ENCODE peak calls at places on chromosome 1, in seven cellular contexts. N is stomach, Z is left ventricle myocardium inferior, E is tibial artery, D is dorsolateral prefrontal cortex, A is psoas muscle, M is heart left ventricle. R is an unnamed sample.

GRCh38 chr1:158227904-158228623 is 26.2 kb upstream of the CD1A start:
- DNase-seq in M (no peak), Z (no peak), D (no peak), E (no peak), A (no peak), N (no peak), R (no peak)

GRCh38 chr1:54118704-54119103 is 34.1 kb downstream of the CDCP2 start:
- DNase-seq in N (no peak), A (no peak), Z (no peak), M (no peak), E (no peak), D (no peak), R (peak)

GRCh38 chr1:7225711-7226505 is 440.7 kb downstream of the CAMTA1 start:
- DNase-seq in N (no peak), Z (no peak), D (no peak), M (no peak), A (no peak), E (no peak), R (no peak)

GRCh38 chr1:220318673-220319072 is 46.4 kb upstream of the RAB3GAP2 start:
- DNase-seq in D (no peak), A (no peak), Z (no peak), M (no peak), N (no peak), E (no peak), R (no peak)

GRCh38 chr1:224133741-224134299 is 19.9 kb downstream of the FBXO28 start:
- DNase-seq in M (no peak), Z (no peak), A (no peak), E (no peak), D (no peak), N (no peak), R (no peak)

GRCh38 chr1:225446298-225446941 is 18.6 kb upstream of the LBR start:
- DNase-seq in N (no peak), M (no peak), D (no peak), E (peak), Z (no peak), A (no peak), R (no peak)

GRCh38 chr1:172339840-172340239 is 80.6 kb upstream of the C1orf105 start:
- DNase-seq in A (no peak), Z (no peak), D (no peak), N (no peak), E (no peak), M (no peak), R (no peak)

GRCh38 chr1:85447000-85447943 is 17.7 kb downstream of the DDAH1 start:
- DNase-seq in Z (no peak), E (no peak), N (no peak), A (no peak), M (no peak), D (no peak), R (peak)

GRCh38 chr1:8524637-8525157 is 206.8 kb downstream of the SLC45A1 start:
- DNase-seq in Z (no peak), N (no peak), A (no peak), M (no peak), E (no peak), D (no peak), R (no peak)

GRCh38 chr1:169858467-169858866 is 35.2 kb downstream of the SCYL3 start:
- DNase-seq in N (no peak), D (no peak), M (no peak), E (no peak), A (no peak), Z (no peak), R (no peak)

GRCh38 chr1:77143529-77144121 is 75.6 kb downstream of the PIGK start:
- DNase-seq in D (no peak), A (no peak), N (no peak), E (no peak), M (no peak), Z (no peak), R (no peak)

GRCh38 chr1:243943671-243944428 is 93.8 kb upstream of the AKT3 start:
- DNase-seq in D (no peak), E (no peak), M (no peak), A (no peak), Z (no peak), N (no peak), R (no peak)

GRCh38 chr1:101237229-101237837 is 514 bp downstream of the S1PR1 start:
- DNase-seq in E (no peak), N (no peak), D (no peak), M (no peak), Z (no peak), A (no peak), R (peak)

GRCh38 chr1:101235241-101235695 is 1.6 kb upstream of the S1PR1 start:
- DNase-seq in A (no peak), N (no peak), Z (no peak), D (no peak), E (no peak), M (no peak), R (no peak)

GRCh38 chr1:101236546-101237228 is at the start of gene S1PR1:
- DNase-seq in A (peak), E (peak), Z (peak), N (peak), D (peak), M (peak), R (peak)

GRCh38 chr1:101238041-101238515 is 1.3 kb downstream of the S1PR1 start:
- DNase-seq in D (no peak), E (no peak), N (no peak), M (no peak), A (no peak), Z (no peak), R (no peak)

GRCh38 chr1:101235696-101236545 is 898 bp upstream of the S1PR1 start:
- DNase-seq in N (peak), D (peak), M (peak), Z (peak), A (peak), E (peak), R (no peak)
- H3K4me3 ChIP-seq in N (peak), D (peak), M (peak), Z (peak), A (peak), E (peak), R (peak)

GRCh38 chr1:93504247-93505033 is 56.5 kb downstream of the FNBP1L start:
- DNase-seq in E (no peak), D (no peak), M (no peak), A (no peak), Z (no peak), N (no peak), R (no peak)

GRCh38 chr1:93503816-93504215 is 55.9 kb downstream of the FNBP1L start:
- DNase-seq in M (no peak), N (no peak), D (no peak), Z (no peak), E (no peak), A (no peak), R (no peak)

GRCh38 chr1:93502561-93502960 is 54.6 kb downstream of the FNBP1L start:
- DNase-seq in D (no peak), E (no peak), A (no peak), N (no peak), M (no peak), Z (no peak), R (no peak)

GRCh38 chr1:93501829-93502369 is 54.0 kb downstream of the FNBP1L start:
- DNase-seq in Z (no peak), D (no peak), A (no peak), M (no peak), E (no peak), N (no peak), R (no peak)

GRCh38 chr1:93503163-93503562 is 55.2 kb downstream of the FNBP1L start:
- DNase-seq in A (no peak), M (no peak), D (no peak), Z (no peak), N (no peak), E (no peak), R (no peak)
- H3K4me3 ChIP-seq in A (no peak), M (no peak), D (no peak), Z (no peak), N (no peak), E (no peak), R (no peak)

GRCh38 chr1:178870944-178871343 is at the start of gene ANGPTL1:
- DNase-seq in A (no peak), M (no peak), E (no peak), D (no peak), Z (no peak), N (no peak), R (peak)

GRCh38 chr1:178868700-178869099 is 2.2 kb downstream of the ANGPTL1 start:
- DNase-seq in D (no peak), A (no peak), N (no peak), Z (no peak), E (no peak), M (no peak), R (no peak)

GRCh38 chr1:178869114-178869697 is 1.7 kb downstream of the ANGPTL1 start:
- DNase-seq in M (no peak), Z (no peak), N (no peak), E (no peak), A (no peak), D (no peak), R (peak)

GRCh38 chr1:178874966-178875365 is 4.1 kb upstream of the ANGPTL1 start:
- DNase-seq in N (no peak), Z (no peak), M (no peak), E (no peak), D (no peak), A (no peak), R (no peak)

DNA sequence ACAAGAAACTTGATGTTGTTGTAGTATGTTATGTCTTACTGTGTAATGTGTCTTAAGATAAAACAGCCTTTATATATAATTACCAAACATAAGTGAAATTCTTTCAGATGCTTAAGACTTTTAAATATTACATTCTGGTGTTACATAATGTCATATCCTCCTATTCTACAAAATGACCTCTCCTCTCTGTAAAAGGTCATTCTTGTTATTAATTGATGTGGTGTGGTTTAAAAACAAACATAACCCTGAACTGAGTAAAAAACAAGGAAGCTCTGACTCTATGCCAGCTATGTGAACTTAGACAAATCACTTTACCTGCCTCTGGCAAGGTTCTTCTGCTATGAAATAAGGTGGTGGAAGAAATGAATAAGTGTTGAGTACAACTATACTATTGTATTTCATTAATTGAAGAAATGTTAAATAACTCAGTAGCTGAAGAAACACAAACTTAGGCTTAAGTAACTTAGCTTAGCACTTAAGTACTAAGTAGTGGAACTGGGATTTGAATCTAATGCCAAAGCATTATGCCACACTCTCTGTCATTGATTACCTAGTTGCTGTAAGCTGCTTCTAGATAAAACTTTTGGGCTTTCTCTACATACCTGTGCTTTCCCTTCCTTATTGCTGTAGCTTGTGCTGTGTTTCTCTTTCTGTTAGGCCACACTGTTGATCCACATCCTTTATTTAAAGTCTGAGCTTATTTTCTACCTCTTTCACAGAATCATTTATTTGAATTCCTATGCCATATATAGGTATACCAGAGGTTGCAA is 859 bp upstream of the ANGPTL1 start:
- DNase-seq in N (no peak), E (no peak), Z (no peak), D (no peak), M (no peak), A (no peak), R (no peak)
- H3K4me3 ChIP-seq in N (no peak), E (peak), Z (peak), D (no peak), M (no peak), A (peak), R (no peak)

GRCh38 chr1:30798954-30799491 is 41.4 kb upstream of the LAPTM5 start:
- DNase-seq in Z (no peak), N (no peak), A (no peak), D (no peak), E (no peak), M (no peak), R (no peak)
- H3K4me3 ChIP-seq in Z (no peak), N (no peak), A (no peak), D (no peak), E (no peak), M (no peak), R (no peak)

GRCh38 chr1:66254785-66255184 is 279.2 kb upstream of the SGIP1 start:
- DNase-seq in D (no peak), N (no peak), A (no peak), M (no peak), E (no peak), Z (no peak), R (no peak)

GRCh38 chr1:66256629-66257575 is 277.1 kb upstream of the SGIP1 start:
- DNase-seq in M (no peak), D (no peak), E (no peak), Z (no peak), A (no peak), N (no peak), R (no peak)

GRCh38 chr1:66261370-66261769 is 272.6 kb upstream of the SGIP1 start:
- DNase-seq in A (no peak), Z (no peak), M (no peak), N (no peak), E (no peak), D (no peak), R (no peak)

GRCh38 chr1:66262233-66262632 is 271.7 kb upstream of the SGIP1 start:
- DNase-seq in M (no peak), N (no peak), Z (no peak), D (no peak), A (peak), E (no peak), R (peak)

DNA sequence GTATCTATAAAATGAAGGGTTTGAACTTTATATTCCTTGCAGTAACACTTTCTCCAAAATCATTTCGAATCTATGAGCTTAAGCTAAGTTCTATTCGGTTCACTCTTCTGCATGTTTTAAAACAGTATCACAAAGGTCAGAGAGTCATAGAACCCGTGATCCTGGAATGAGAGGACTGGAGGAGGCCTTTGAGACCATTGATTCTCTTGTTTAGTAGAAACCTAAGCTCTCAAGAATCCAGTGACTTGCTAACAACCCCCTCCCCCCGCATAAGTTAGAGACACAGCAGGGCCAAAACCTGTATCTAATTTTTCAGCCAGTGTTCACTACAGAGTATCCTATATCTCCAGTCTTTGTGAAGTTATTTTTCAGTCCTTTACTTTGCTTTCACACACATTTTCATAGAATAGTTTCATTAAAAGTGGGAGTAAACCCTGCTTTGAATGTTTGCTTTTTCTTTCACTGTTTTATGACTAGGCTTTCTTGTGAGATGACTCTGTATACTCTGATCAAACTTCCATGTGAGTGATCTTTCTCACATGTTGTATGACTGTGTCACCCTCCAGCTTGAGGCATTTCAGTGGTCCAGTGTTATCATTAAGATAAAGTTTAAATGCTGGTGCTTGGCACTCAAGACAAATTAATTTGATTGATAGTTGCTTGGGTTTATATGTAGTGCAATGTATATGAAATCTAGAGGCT is 275.4 kb upstream of the SGIP1 start:
- DNase-seq in A (no peak), E (no peak), N (no peak), M (no peak), Z (no peak), D (no peak), R (no peak)
- H3K4me3 ChIP-seq in A (no peak), E (no peak), N (no peak), M (no peak), Z (no peak), D (no peak), R (no peak)

DNA sequence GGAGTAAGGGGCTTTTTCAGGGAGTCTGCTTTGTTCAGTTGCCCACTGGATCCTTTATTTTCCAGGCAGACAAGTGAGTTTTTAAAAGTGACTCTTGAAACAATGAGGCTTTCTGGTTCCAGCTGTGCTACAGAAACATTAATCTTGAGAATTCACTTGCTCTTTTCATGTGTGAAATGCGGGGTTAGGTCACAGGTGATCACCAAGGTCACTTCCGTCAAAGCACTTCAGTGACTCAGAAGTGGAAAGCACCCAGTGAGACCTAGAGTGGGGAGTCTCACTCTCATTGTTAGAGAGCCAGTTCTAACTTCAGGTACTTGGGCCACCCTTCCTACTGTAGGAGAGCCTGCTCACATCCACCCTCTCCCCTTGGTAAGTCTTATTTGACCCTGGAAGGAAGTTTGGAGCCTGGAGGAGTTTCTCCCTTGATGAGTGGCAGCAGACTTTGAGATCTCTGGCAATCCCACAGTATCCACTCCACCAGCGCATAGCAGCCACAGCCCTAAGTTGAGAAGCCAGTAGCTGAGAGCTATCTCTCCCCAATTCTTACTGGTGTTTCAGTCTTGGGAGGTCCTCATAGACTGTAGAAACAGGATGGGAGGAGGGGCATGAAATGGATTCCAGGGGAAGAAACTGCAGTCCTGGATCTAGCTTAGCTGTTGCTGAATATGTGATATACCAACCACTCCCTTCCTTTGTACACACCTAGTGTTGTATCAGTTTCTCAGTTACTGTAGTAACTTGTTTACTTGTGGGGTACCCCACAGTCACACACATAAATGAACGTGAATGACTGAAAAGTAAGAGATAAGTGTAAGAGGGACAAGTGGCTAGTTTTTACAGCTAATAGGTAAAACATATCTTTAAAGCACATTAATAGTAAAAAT is 3.1 kb downstream of the TACSTD2 start:
- DNase-seq in D (no peak), M (no peak), E (no peak), N (no peak), A (no peak), Z (no peak), R (no peak)
- H3K4me3 ChIP-seq in D (no peak), M (no peak), E (no peak), N (no peak), A (no peak), Z (no peak), R (no peak)

DNA sequence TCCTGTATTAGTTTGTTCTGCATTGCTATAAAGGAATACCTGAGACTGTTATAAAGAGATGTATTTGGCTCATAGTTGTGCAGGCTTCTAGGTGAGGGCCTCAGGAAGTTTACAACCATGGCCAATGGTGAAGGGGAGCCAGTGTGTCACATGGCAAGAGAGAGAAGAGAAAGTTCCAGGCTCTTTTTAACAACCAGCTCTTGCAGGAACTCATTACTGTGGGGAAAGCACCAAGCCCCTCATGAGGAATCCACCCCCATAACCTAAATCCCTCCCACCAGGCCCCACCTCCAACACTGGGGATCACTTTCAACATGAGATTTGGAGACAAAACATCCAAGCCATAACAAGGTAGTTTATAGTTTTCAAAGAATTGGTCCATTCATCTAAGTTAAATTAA is 5.0 kb upstream of the MEAF6 start:
- DNase-seq in D (no peak), E (no peak), A (no peak), N (no peak), M (no peak), Z (no peak), R (no peak)
- H3K4me3 ChIP-seq in D (no peak), E (no peak), A (no peak), N (no peak), M (no peak), Z (no peak), R (no peak)

GRCh38 chr1:218845589-218845988 is 328.1 kb upstream of the LYPLAL1 start:
- DNase-seq in A (no peak), N (no peak), Z (no peak), E (no peak), M (no peak), D (no peak), R (no peak)
- H3K4me3 ChIP-seq in A (no peak), N (no peak), Z (no peak), E (no peak), M (no peak), D (no peak), R (no peak)

DNA sequence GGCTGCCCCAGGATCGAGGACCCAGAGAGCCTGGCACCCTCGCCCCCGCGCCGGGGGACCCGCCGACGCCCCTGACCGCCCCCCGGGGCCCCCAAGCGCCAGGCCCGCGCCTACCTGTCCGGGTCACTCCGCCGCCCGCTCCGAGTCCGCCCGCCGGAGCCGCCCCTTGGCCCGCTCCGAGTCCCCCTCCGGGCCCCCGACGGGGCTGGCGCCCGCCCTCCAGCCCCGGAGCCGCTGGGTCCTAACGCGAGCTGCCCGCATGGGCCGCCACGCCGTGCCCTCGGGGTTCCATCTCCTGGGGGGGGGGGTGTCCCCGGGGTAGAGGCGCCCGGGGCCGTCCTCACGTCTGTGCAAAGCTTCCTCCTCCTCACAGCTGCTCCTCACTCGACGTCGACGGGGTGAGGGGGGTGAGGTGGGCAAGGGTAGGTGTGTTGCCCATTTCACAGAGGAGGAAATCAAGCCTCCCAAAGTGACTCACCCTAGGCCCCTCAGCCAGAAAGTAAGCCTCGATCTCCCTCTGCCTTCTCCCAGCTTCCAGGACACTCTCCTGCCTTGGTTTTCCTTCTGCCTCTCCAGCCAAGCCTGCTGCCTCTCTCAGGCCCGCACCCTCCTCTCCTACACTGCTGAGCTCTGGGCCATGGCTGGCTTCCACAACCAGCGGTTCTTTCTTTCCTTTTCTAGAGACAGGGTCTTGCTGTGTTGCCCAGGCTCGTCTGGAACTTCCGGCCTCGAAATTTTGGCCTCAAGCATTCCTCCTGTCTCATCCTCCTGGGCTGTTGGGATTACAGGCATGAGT is at the start of gene MFAP2:
- DNase-seq in A (no peak), N (no peak), E (no peak), M (no peak), Z (no peak), D (no peak), R (no peak)
- H3K4me3 ChIP-seq in A (peak), N (peak), E (peak), M (peak), Z (peak), D (peak), R (peak)

GRCh38 chr1:91398291-91398690 is 6.3 kb downstream of the HFM1 start:
- DNase-seq in M (no peak), D (no peak), N (no peak), E (no peak), A (no peak), Z (no peak), R (no peak)
- H3K4me3 ChIP-seq in M (no peak), D (no peak), N (no peak), E (no peak), A (no peak), Z (no peak), R (no peak)

R was measured in skeletal muscle cell.